ENCODE peak calls at places on chromosomes 11 and 22, in eight cellular contexts. P is astrocyte of the spinal cord, H is upper lobe of right lung, J is AG10803, K is PC-3, S is cardiac fibroblast, D is GM12864, A is osteocyte. C is an unnamed sample.

GRCh38 chr11:44104472-44105294 is 9.2 kb downstream of the EXT2 start:
- DNase-seq in P (no peak), H (no peak), K (peak), J (no peak), A (no peak), S (peak), D (no peak), C (no peak)

GRCh38 chr11:126262216-126262615 is 6.5 kb downstream of the SRPRA start:
- DNase-seq in H (no peak), A (no peak), P (no peak), K (no peak), D (no peak), J (no peak), S (no peak), C (no peak)

GRCh38 chr11:23112987-23113886 is 253.0 kb upstream of the CCDC179 start:
- DNase-seq in J (peak), A (no peak), D (no peak), P (peak), H (no peak), K (peak), S (peak), C (no peak)

GRCh38 chr22:40666151-40666848 is 13.0 kb upstream of the MCHR1 start:
- DNase-seq in D (no peak), P (no peak), K (no peak), A (no peak), S (no peak), J (peak), H (no peak), C (no peak)

GRCh38 chr11:49432242-49432848 is 223.9 kb upstream of the FOLH1 start:
- DNase-seq in D (no peak), J (no peak), A (no peak), H (no peak), S (no peak), P (no peak), K (no peak), C (no peak)

GRCh38 chr11:19200410-19201201 is 1.2 kb downstream of the CSRP3 start:
- DNase-seq in D (no peak), A (no peak), S (peak), P (peak), H (no peak), K (peak), J (peak), C (no peak)

GRCh38 chr11:60769273-60769672 is 12.6 kb downstream of the MS4A15 start:
- DNase-seq in S (no peak), K (no peak), D (no peak), J (no peak), A (no peak), H (peak), P (no peak), C (no peak)

GRCh38 chr11:8019671-8020597 is 32.8 kb downstream of the EIF3F start:
- DNase-seq in P (peak), H (peak), K (no peak), A (peak), J (peak), S (peak), D (no peak), C (peak)

GRCh38 chr22:20571531-20572007 is 64.2 kb downstream of the MED15 start:
- DNase-seq in A (no peak), K (peak), D (no peak), P (no peak), S (peak), H (no peak), J (peak), C (no peak)

GRCh38 chr11:8258771-8259170 is 4.9 kb downstream of the LMO1 start:
- DNase-seq in H (peak), S (peak), K (peak), A (no peak), P (peak), J (peak), D (no peak), C (no peak)

GRCh38 chr11:79219186-79220045 is 221.4 kb downstream of the TENM4 start:
- DNase-seq in S (peak), P (no peak), K (peak), H (no peak), A (no peak), D (no peak), J (peak), C (no peak)

GRCh38 chr22:37515902-37516301 is 3.3 kb downstream of the CARD10 start:
- DNase-seq in H (no peak), J (no peak), D (no peak), S (no peak), A (no peak), K (no peak), P (no peak), C (no peak)

GRCh38 chr11:70788247-70789022 is 390.1 kb downstream of the CTTN start:
- DNase-seq in S (peak), K (peak), D (no peak), H (peak), A (no peak), J (peak), P (peak), C (no peak)

GRCh38 chr11:16528639-16529038 is 172.3 kb upstream of the SOX6 start:
- DNase-seq in H (no peak), P (no peak), J (no peak), K (no peak), A (no peak), D (no peak), S (no peak), C (no peak)

GRCh38 chr11:16881074-16881709 is 133.0 kb downstream of the PLEKHA7 start:
- DNase-seq in A (no peak), H (peak), J (peak), S (peak), D (no peak), K (peak), P (peak), C (no peak)

GRCh38 chr22:29873943-29874342 is 9.0 kb upstream of the MTMR3 start:
- DNase-seq in D (no peak), H (no peak), P (no peak), A (peak), J (no peak), S (no peak), K (no peak), C (no peak)

GRCh38 chr22:36267058-36267457 is 14.1 kb downstream of the APOL1 start:
- DNase-seq in S (no peak), K (no peak), H (no peak), D (no peak), P (no peak), A (no peak), J (no peak), C (no peak)

GRCh38 chr11:280762-281485 is 2.7 kb downstream of the NLRP6 start:
- DNase-seq in H (peak), K (no peak), D (no peak), A (no peak), P (no peak), S (no peak), J (no peak), C (no peak)

GRCh38 chr11:130649749-130650275 is 201.4 kb downstream of the ADAMTS15 start:
- DNase-seq in S (no peak), K (no peak), D (no peak), P (no peak), H (no peak), J (no peak), A (peak), C (no peak)

GRCh38 chr22:49023161-49023878 is 804.4 kb downstream of the BRD1 start:
- DNase-seq in J (no peak), H (peak), P (no peak), S (no peak), D (no peak), K (no peak), A (no peak), C (no peak)

GRCh38 chr11:44445500-44446340 is 119.7 kb upstream of the CD82 start:
- DNase-seq in P (no peak), A (no peak), K (peak), D (no peak), H (no peak), S (no peak), J (no peak), C (no peak)

GRCh38 chr11:72227316-72228228 is 3.0 kb downstream of the INPPL1 start:
- DNase-seq in P (peak), S (peak), K (peak), A (peak), J (peak), D (no peak), H (peak), C (no peak)

GRCh38 chr22:33126881-33127280 is 68.7 kb upstream of the SYN3 start:
- DNase-seq in K (no peak), A (no peak), J (peak), P (no peak), D (no peak), S (no peak), H (no peak), C (no peak)

GRCh38 chr11:121452609-121453150 is at the start of gene SORL1-AS1:
- DNase-seq in P (no peak), J (no peak), K (peak), A (no peak), H (no peak), S (no peak), D (no peak), C (no peak)

GRCh38 chr11:106477776-106478175 is 400.3 kb downstream of the AASDHPPT start:
- DNase-seq in K (no peak), J (no peak), D (no peak), H (no peak), P (no peak), A (no peak), S (peak), C (no peak)

GRCh38 chr11:66316849-66317251 is at the start of gene CD248:
- DNase-seq in S (peak), J (peak), A (no peak), D (no peak), K (no peak), H (peak), P (peak), C (no peak)

GRCh38 chr11:132008872-132009271 is 638.5 kb downstream of the NTM start:
- DNase-seq in K (no peak), S (no peak), H (no peak), A (no peak), P (no peak), D (no peak), J (no peak), C (no peak)

GRCh38 chr11:121887564-121887963 is 228.5 kb downstream of the BLID start:
- DNase-seq in K (no peak), A (no peak), S (no peak), P (no peak), D (no peak), H (no peak), J (no peak), C (no peak)

GRCh38 chr11:68843703-68844312 is 2.1 kb upstream of the CPT1A start:
- DNase-seq in K (peak), S (peak), D (peak), P (peak), J (no peak), H (peak), A (no peak), C (peak)

GRCh38 chr11:44708523-44709280 is 18.1 kb upstream of the TSPAN18 start:
- DNase-seq in A (no peak), H (no peak), K (no peak), D (no peak), S (no peak), P (no peak), J (no peak), C (no peak)

GRCh38 chr11:17394743-17395390 is 6.4 kb upstream of the KCNJ11 start:
- DNase-seq in A (no peak), P (no peak), H (no peak), J (no peak), D (no peak), S (no peak), K (no peak), C (no peak)

GRCh38 chr11:94332814-94333213 is 28.4 kb downstream of the IZUMO1R start:
- DNase-seq in S (no peak), H (no peak), D (no peak), P (no peak), J (no peak), K (no peak), A (no peak), C (no peak)

GRCh38 chr11:1557904-1558831 is 13.9 kb downstream of the DUSP8 start:
- DNase-seq in H (peak), K (peak), D (no peak), P (peak), A (peak), J (peak), S (peak), C (no peak)

GRCh38 chr11:16880184-16880583 is 134.0 kb downstream of the PLEKHA7 start:
- DNase-seq in H (no peak), K (no peak), D (no peak), P (no peak), A (no peak), J (no peak), S (no peak), C (no peak)

GRCh38 chr11:88246680-88247079 is 71.4 kb upstream of the RAB38 start:
- DNase-seq in A (no peak), S (peak), H (no peak), P (peak), D (no peak), K (peak), J (peak), C (no peak)

GRCh38 chr11:47248664-47249377 is at the start of gene ACP2:
- DNase-seq in J (peak), P (peak), H (peak), S (peak), K (peak), A (peak), D (peak), C (peak)
- TF ChIP-seq CTCF in J (peak), P (peak), H (peak), S (peak), K (peak), A (peak), D (peak), C (no peak)

DNA sequence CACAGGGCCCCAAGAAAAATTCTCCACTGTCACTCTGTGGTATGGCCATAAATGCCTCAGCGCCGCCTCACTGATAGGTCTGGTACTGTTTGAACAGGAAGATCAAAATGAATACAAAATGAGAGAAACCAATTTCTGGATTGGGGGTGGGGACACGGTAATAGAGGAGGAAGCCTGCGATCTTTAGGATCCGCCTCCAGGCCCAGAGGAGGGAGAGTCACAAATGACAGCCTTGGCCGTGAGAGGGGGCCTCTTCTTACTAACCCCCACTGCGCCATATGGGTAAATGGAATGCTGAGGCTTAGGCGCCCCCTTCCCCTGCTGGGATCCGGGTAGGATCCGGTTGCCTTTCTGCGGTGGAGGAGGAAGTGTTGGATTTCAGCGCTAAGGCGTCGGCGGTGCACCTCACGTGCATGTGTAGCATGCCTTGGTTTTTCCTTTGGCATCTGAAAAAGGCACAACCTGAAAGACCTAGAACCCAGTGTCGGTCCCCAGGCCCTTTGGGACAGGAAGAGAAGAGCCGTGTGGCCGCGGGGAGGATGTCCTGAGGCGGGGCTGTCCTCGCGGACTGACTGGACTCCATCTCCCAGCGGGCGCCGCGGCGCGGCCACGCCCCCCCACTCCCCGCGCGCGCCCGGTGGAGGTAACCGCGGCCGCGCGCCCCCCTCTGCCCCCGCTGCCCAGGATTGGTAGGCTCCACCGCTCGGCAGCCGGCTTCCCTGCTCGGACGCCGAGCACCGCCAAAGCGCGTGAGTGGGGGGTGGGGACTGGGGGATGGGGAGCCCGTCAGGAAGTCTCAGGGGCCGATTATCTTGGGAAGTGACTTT is 718 bp upstream of the MADD start:
- DNase-seq in P (peak), H (peak), K (peak), A (peak), D (peak), J (peak), S (peak), C (peak)
- TF ChIP-seq CTCF in P (no peak), H (peak), K (no peak), A (peak), D (no peak), J (peak), S (peak), C (no peak)

GRCh38 chr22:46390652-46391301 is 55.3 kb downstream of the TRMU start:
- DNase-seq in S (peak), D (no peak), A (no peak), K (peak), H (no peak), P (peak), J (peak), C (no peak)
- TF ChIP-seq CTCF in S (peak), D (no peak), A (peak), K (peak), H (peak), P (peak), J (peak), C (no peak)

GRCh38 chr22:18990355-18991137 is 54.5 kb upstream of the PRODH start:
- DNase-seq in J (no peak), D (no peak), H (no peak), S (no peak), K (no peak), A (no peak), P (no peak), C (no peak)

GRCh38 chr22:18988958-18989357 is 52.9 kb upstream of the PRODH start:
- DNase-seq in K (no peak), A (no peak), P (no peak), S (no peak), H (no peak), J (no peak), D (no peak), C (no peak)

GRCh38 chr22:18984564-18984963 is 48.5 kb upstream of the PRODH start:
- DNase-seq in S (no peak), K (no peak), D (no peak), H (no peak), A (no peak), P (no peak), J (no peak), C (no peak)

GRCh38 chr22:18985761-18986160 is 49.7 kb upstream of the PRODH start:
- DNase-seq in D (no peak), S (no peak), H (no peak), J (no peak), K (no peak), P (no peak), A (no peak), C (no peak)

DNA sequence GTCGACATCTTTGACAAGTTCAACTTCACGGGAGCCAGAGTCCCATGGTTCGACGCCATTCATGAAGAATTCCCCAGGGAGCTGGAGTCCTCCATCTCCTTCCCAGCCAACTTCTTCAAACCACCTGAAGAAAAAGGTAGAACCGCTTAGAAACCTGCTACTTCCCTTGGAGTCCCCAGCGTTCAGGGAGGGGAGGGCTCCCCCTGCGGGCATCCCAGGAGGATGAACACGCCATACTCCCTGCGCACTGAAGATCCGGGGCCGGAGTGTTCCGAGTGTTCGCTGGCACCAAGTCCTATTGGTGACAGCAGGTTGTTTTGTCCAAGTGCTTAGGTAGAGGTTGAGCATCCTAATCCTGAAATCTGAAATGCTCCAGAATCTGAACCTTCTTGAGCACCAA is 51.7 kb upstream of the PRODH start:
- DNase-seq in D (no peak), A (no peak), K (no peak), J (no peak), H (peak), P (no peak), S (peak), C (no peak)
- TF ChIP-seq CTCF in D (peak), A (no peak), K (peak), J (peak), H (peak), P (peak), S (peak), C (no peak)

GRCh38 chr11:14376920-14377319 is 17.9 kb upstream of the RRAS2 start:
- DNase-seq in H (no peak), S (no peak), D (no peak), P (no peak), J (no peak), A (no peak), K (peak), C (no peak)

GRCh38 chr11:14373941-14374646 is 15.1 kb upstream of the RRAS2 start:
- DNase-seq in S (peak), P (peak), D (no peak), K (peak), H (no peak), J (peak), A (no peak), C (no peak)

GRCh38 chr11:14372011-14372410 is 13.0 kb upstream of the RRAS2 start:
- DNase-seq in H (no peak), K (no peak), P (no peak), S (no peak), D (no peak), J (no peak), A (no peak), C (no peak)

GRCh38 chr11:14378171-14378570 is 19.2 kb upstream of the RRAS2 start:
- DNase-seq in H (no peak), S (no peak), J (no peak), P (no peak), D (no peak), A (no peak), K (peak), C (no peak)

GRCh38 chr11:14374922-14375630 is 16.1 kb upstream of the RRAS2 start:
- DNase-seq in H (no peak), S (no peak), P (no peak), J (no peak), A (no peak), D (no peak), K (no peak), C (no peak)
- TF ChIP-seq CTCF in H (no peak), S (no peak), P (peak), J (no peak), A (peak), D (peak), K (peak), C (no peak)

GRCh38 chr22:22751043-22751603 is 106.7 kb downstream of the GGTLC2 start:
- DNase-seq in D (no peak), H (no peak), K (no peak), J (no peak), S (no peak), A (peak), P (no peak), C (no peak)

GRCh38 chr22:22750335-22751042 is 106.1 kb downstream of the GGTLC2 start:
- DNase-seq in K (no peak), H (no peak), P (no peak), S (no peak), A (peak), D (no peak), J (no peak), C (no peak)

GRCh38 chr22:22753526-22754267 is 109.3 kb downstream of the GGTLC2 start:
- DNase-seq in H (no peak), A (peak), J (no peak), D (peak), P (peak), S (peak), K (peak), C (no peak)

GRCh38 chr22:22752556-22753477 is 108.4 kb downstream of the GGTLC2 start:
- DNase-seq in D (no peak), H (no peak), K (peak), S (peak), P (no peak), A (peak), J (peak), C (no peak)

GRCh38 chr22:22752199-22752555 is 107.8 kb downstream of the GGTLC2 start:
- DNase-seq in J (no peak), P (no peak), K (no peak), A (no peak), D (no peak), H (no peak), S (no peak), C (no peak)
- TF ChIP-seq CTCF in J (no peak), P (no peak), K (no peak), A (no peak), D (no peak), H (no peak), S (no peak), C (no peak)

DNA sequence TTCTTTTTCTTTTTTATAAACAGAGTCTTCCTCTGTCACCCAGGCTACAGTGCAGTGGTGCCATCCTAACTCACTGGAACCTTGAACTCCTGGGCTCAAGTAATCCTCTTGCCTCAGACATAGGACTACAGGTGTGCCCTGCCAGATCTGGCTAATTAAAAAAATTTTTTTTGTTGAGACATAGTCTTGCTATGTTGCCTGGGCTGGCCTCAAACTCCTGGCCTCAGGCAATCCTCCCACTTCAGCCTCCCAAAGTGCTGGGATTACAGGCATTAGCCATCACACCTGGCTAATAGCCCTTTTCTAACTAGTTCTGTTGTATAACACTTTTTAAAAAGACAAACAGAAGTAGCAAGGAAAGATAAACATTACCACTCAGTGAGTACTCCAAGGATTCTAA is 57.4 kb downstream of the CSTF3 start:
- DNase-seq in J (no peak), P (no peak), A (no peak), D (no peak), H (no peak), K (no peak), S (no peak), C (no peak)
- TF ChIP-seq CTCF in J (no peak), P (no peak), A (no peak), D (no peak), H (no peak), K (no peak), S (no peak), C (no peak)

GRCh38 chr11:74226907-74227306 is 55.8 kb downstream of the PPME1 start:
- DNase-seq in P (no peak), S (no peak), A (no peak), K (peak), D (no peak), J (no peak), H (no peak), C (no peak)
- TF ChIP-seq CTCF in P (no peak), S (no peak), A (no peak), K (peak), D (no peak), J (no peak), H (no peak), C (no peak)